ENCODE peak calls at places on chromosome 20, in five cellular contexts. Z is IMR-90, F is breast epithelium, I is tibial artery, A is HFFc6. J is an unnamed sample.

GRCh38 chr20:50794846-50795634 is at the start of gene BCAS4:
- DNase-seq in I (peak; percentile 51), Z (peak; percentile 79), A (peak; percentile 64), F (peak; percentile 70), J (peak; percentile 37)

GRCh38 chr20:17648306-17648646 is 33.8 kb downstream of the RRBP1 start:
- DNase-seq in Z (no peak), I (no peak), F (no peak), A (no peak), J (no peak)

GRCh38 chr20:61766921-61767610 is 298.6 kb downstream of the TAF4 start:
- DNase-seq in A (no peak), I (no peak), F (no peak), Z (no peak), J (no peak)

GRCh38 chr20:17655865-17656489 is 26.1 kb downstream of the RRBP1 start:
- DNase-seq in A (no peak), I (peak; percentile 15), Z (peak; percentile 67), F (no peak), J (no peak)

GRCh38 chr20:10508468-10509251 is 73.6 kb downstream of the SLX4IP start:
- DNase-seq in Z (peak; percentile 70), F (no peak), A (peak; percentile 8), I (peak; percentile 66), J (no peak)

GRCh38 chr20:21050710-21051109 is 55.4 kb downstream of the LINC00237 start:
- DNase-seq in A (no peak), I (no peak), Z (no peak), F (no peak), J (no peak)

GRCh38 chr20:38658879-38659612 is 57.4 kb downstream of the ARHGAP40 start:
- DNase-seq in F (no peak), Z (no peak), I (no peak), A (no peak), J (no peak)

GRCh38 chr20:63082308-63082938 is 75.7 kb upstream of the BHLHE23 start:
- DNase-seq in Z (peak; percentile 11), A (no peak), F (no peak), I (no peak), J (no peak)

GRCh38 chr20:50332491-50332980 is 141.9 kb downstream of the CEBPB start:
- DNase-seq in F (no peak), A (no peak), Z (no peak), I (no peak), J (no peak)

GRCh38 chr20:35697696-35698297 is 1.4 kb downstream of the NFS1 start:
- DNase-seq in Z (no peak), A (no peak), I (no peak), F (no peak), J (no peak)

GRCh38 chr20:59101956-59102355 is 59.4 kb upstream of the PRELID3B start:
- DNase-seq in F (no peak), A (no peak), Z (no peak), I (no peak), J (no peak)

GRCh38 chr20:58712823-58713731 is 20.5 kb downstream of the NPEPL1 start:
- DNase-seq in I (no peak), F (peak; percentile 10), A (no peak), Z (no peak), J (peak; percentile 2)

GRCh38 chr20:49970498-49970897 is 12.3 kb upstream of the SNAI1 start:
- DNase-seq in I (no peak), A (no peak), F (no peak), Z (no peak), J (no peak)

GRCh38 chr20:16405254-16405653 is 168.0 kb downstream of the KIF16B start:
- DNase-seq in F (no peak), I (no peak), A (no peak), Z (no peak), J (no peak)

GRCh38 chr20:63980317-63980805 is 571 bp upstream of the PRPF6 start:
- DNase-seq in I (no peak), Z (no peak), F (no peak), A (no peak), J (no peak)

GRCh38 chr20:51532577-51533191 is 9.8 kb downstream of the NFATC2 start:
- DNase-seq in A (peak; percentile 40), F (no peak), Z (peak; percentile 45), I (peak; percentile 82), J (no peak)

GRCh38 chr20:19802492-19803158 is 44.6 kb downstream of the RIN2 start:
- DNase-seq in F (no peak), I (no peak), A (no peak), Z (peak; percentile 39), J (no peak)

GRCh38 chr20:1895674-1896496 is 678 bp downstream of the SIRPA start:
- DNase-seq in Z (no peak), A (no peak), I (peak; percentile 62), F (peak; percentile 57), J (no peak)

GRCh38 chr20:37475258-37475657 is 45.8 kb upstream of the NNAT start:
- DNase-seq in I (no peak), Z (no peak), F (no peak), A (no peak), J (no peak)

GRCh38 chr20:62819494-62820174 is 2.8 kb downstream of the COL9A3 start:
- DNase-seq in A (peak; percentile 63), I (no peak), Z (peak; percentile 50), F (no peak), J (no peak)

GRCh38 chr20:10925767-10926166 is 252.0 kb upstream of the JAG1 start:
- DNase-seq in Z (peak; percentile 49), F (no peak), I (no peak), A (no peak), J (no peak)

GRCh38 chr20:46168438-46168837 is 50.3 kb downstream of the CD40 start:
- DNase-seq in F (no peak), I (no peak), A (no peak), Z (no peak), J (no peak)

GRCh38 chr20:5526516-5526915 is 209.8 kb upstream of the PROKR2 start:
- DNase-seq in F (no peak), A (no peak), Z (no peak), I (no peak), J (no peak)

GRCh38 chr20:19928379-19929360 is 88.5 kb upstream of the NAA20 start:
- DNase-seq in Z (no peak), I (no peak), A (no peak), F (peak; percentile 86), J (no peak)

GRCh38 chr20:51634877-51635276 is 92.4 kb upstream of the NFATC2 start:
- DNase-seq in I (no peak), Z (no peak), A (no peak), F (no peak), J (no peak)

GRCh38 chr20:59984551-59984950 is 26.3 kb downstream of the CDH26 start:
- DNase-seq in Z (no peak), I (no peak), F (no peak), A (no peak), J (no peak)

GRCh38 chr20:39048000-39048696 is 86.0 kb downstream of the DHX35 start:
- DNase-seq in Z (peak; percentile 75), A (peak; percentile 60), F (peak; percentile 59), I (peak; percentile 80), J (peak; percentile 41)

GRCh38 chr20:29873946-29874345 is 1383.5 kb upstream of the DEFB115 start:
- DNase-seq in F (no peak), I (peak; percentile 47), A (peak; percentile 19), Z (peak; percentile 22), J (no peak)

GRCh38 chr20:63533871-63534393 is 3.2 kb downstream of the PTK6 start:
- DNase-seq in Z (no peak), I (no peak), A (no peak), F (no peak), J (no peak)

GRCh38 chr20:63640086-63640485 is 13.1 kb downstream of the STMN3 start:
- DNase-seq in I (no peak), F (no peak), Z (no peak), A (no peak), J (no peak)

GRCh38 chr20:57332105-57333089 is 2.8 kb downstream of the SPO11 start:
- DNase-seq in I (no peak), A (no peak), F (no peak), Z (no peak), J (no peak)

GRCh38 chr20:57329608-57330221 is at the start of gene SPO11:
- DNase-seq in I (no peak), A (no peak), Z (no peak), F (no peak), J (no peak)

GRCh38 chr20:57330998-57331397 is 1.4 kb downstream of the SPO11 start:
- DNase-seq in F (no peak), Z (no peak), I (no peak), A (no peak), J (no peak)

GRCh38 chr20:57335392-57335791 is 5.8 kb downstream of the SPO11 start:
- DNase-seq in F (no peak), Z (no peak), A (no peak), I (no peak), J (no peak)
- TF ChIP-seq CTCF in F (no peak), Z (no peak), A (peak; percentile 32), I (no peak), J (no peak)

DNA sequence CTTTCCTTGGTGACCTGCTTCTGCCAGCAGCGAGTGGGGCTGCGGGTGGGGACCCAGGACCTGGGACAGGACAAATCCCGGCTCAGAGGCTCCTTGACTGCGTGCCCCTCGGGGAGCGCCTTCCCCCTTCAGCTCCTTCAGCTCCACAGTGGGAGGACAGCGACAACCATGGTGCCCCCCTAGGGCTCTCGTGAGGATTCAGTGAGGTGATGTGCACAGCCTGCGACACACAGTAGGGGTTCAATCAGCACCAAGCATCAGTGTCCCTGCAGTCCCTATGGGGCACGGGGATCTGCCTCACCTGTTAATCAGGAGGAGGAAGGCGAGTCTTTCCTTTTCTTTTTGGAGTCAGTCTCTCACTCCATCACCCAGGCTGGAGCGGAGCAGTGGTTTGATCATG is 209.2 kb downstream of the PREX1 start:
- DNase-seq in I (no peak), A (no peak), Z (no peak), F (no peak), J (no peak)
- TF ChIP-seq CTCF in I (no peak), A (no peak), Z (no peak), F (no peak), J (no peak)

GRCh38 chr20:33004141-33004751 is at the start of gene SUN5:
- DNase-seq in F (no peak), Z (no peak), I (no peak), A (no peak), J (no peak)

GRCh38 chr20:33007376-33008335 is at the start of gene BPIFB2:
- DNase-seq in F (no peak), Z (no peak), A (no peak), I (no peak), J (no peak)

GRCh38 chr20:33006776-33007375 is 628 bp upstream of the BPIFB2 start:
- DNase-seq in A (no peak), F (no peak), I (no peak), Z (no peak), J (no peak)

GRCh38 chr20:33005908-33006775 is 1.4 kb upstream of the BPIFB2 start:
- DNase-seq in I (no peak), F (no peak), A (no peak), Z (no peak), J (no peak)

DNA sequence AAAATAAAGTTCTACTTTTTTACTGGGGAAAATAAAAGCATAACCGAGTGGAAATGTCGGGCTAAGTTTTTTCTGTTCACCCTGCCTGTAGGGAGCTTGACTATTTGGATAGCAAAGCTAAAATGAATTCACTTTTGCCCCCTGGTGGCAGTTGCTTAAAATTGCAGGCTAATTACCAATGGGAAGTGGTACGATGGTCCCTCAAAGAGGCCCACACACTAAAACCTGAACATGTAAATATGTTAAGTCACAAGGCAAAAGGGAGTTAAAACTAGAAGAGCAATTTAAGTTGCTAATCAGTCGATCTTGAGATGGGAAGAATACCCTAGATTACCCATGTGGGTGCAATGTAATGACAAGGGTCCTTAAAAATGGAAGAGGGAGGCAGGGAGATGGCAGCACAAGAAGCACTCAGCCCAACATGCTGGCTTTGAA is 916 bp upstream of the SUN5 start:
- DNase-seq in F (no peak), A (no peak), I (no peak), Z (peak; percentile 15), J (no peak)
- TF ChIP-seq CTCF in F (no peak), A (peak; percentile 83), I (no peak), Z (peak; percentile 36), J (no peak)

GRCh38 chr20:14334306-14334930 is 3.0 kb downstream of the FLRT3 start:
- DNase-seq in I (no peak), F (peak; percentile 35), A (no peak), Z (peak; percentile 45), J (no peak)
- TF ChIP-seq CTCF in I (no peak), F (peak; percentile 24), A (no peak), Z (peak; percentile 44), J (peak; percentile 52)

J was measured in tibial nerve.